ENCODE peak calls at places on chromosomes 13 and 19, in six cellular contexts. Q, P, U, R, E and M are unnamed samples.

GRCh38 chr13:104954210-104954609 is 1581.3 kb downstream of the EFNB2 start:
- DNase-seq in Q (no peak), P (no peak), U (no peak), R (no peak), E (no peak), M (no peak)

GRCh38 chr13:98199480-98199879 is 22.4 kb upstream of the RNF113B start:
- DNase-seq in Q (no peak), P (no peak), U (no peak), R (no peak), E (no peak), M (no peak)

GRCh38 chr13:114099191-114099590 is 33.2 kb downstream of the RASA3 start:
- DNase-seq in Q (no peak), P (peak; percentile 90), U (no peak), R (peak; percentile 76), E (no peak), M (no peak)

GRCh38 chr13:106295971-106296370 is 239.5 kb downstream of the EFNB2 start:
- DNase-seq in Q (no peak), P (no peak), U (no peak), R (no peak), E (no peak), M (no peak)

GRCh38 chr13:100392709-100393630 is 195.6 kb downstream of the GGACT start:
- DNase-seq in Q (peak; percentile 74), P (peak; percentile 99), U (peak; percentile 60), R (peak; percentile 93), E (no peak), M (no peak)

GRCh38 chr13:40963927-40964326 is 55.2 kb downstream of the ELF1 start:
- DNase-seq in Q (no peak), P (no peak), U (no peak), R (peak; percentile 42), E (no peak), M (no peak)

GRCh38 chr13:112835344-112835743 is 133.7 kb upstream of the MCF2L start:
- DNase-seq in Q (no peak), P (no peak), U (no peak), R (no peak), E (no peak), M (no peak)

GRCh38 chr13:23867027-23867491 is 22.1 kb downstream of the MIPEP start:
- DNase-seq in Q (no peak), P (no peak), U (no peak), R (no peak), E (no peak), M (no peak)

GRCh38 chr13:107680115-107680514 is 535.2 kb downstream of the LIG4 start:
- DNase-seq in Q (no peak), P (no peak), U (no peak), R (peak; percentile 37), E (no peak), M (no peak)

GRCh38 chr13:110354715-110355473 is 47.8 kb downstream of the COL4A2 start:
- DNase-seq in Q (no peak), P (no peak), U (no peak), R (no peak), E (no peak), M (no peak)

GRCh38 chr19:50649433-50650391 is at the start of gene C19orf81:
- DNase-seq in Q (peak; percentile 55), P (no peak), U (no peak), R (peak; percentile 37), E (no peak), M (no peak)

GRCh38 chr19:5336195-5336965 is 4.2 kb downstream of the PTPRS start:
- DNase-seq in Q (no peak), P (no peak), U (no peak), R (no peak), E (no peak), M (no peak)

GRCh38 chr19:20254151-20254550 is 87.1 kb downstream of the ZNF486 start:
- DNase-seq in Q (no peak), P (no peak), U (no peak), R (no peak), E (no peak), M (no peak)

GRCh38 chr13:42594577-42595571 is 20.9 kb downstream of the TNFSF11 start:
- DNase-seq in Q (peak; percentile 54), P (peak; percentile 40), U (peak; percentile 12), R (peak; percentile 47), E (peak; percentile 15), M (no peak)

GRCh38 chr19:37304190-37304883 is 66.6 kb upstream of the ZNF527 start:
- DNase-seq in Q (no peak), P (no peak), U (no peak), R (no peak), E (no peak), M (peak; percentile 64)

GRCh38 chr19:17318966-17319365 is 9.6 kb downstream of the DDA1 start:
- DNase-seq in Q (no peak), P (no peak), U (no peak), R (no peak), E (no peak), M (no peak)

GRCh38 chr13:43783820-43784219 is 3.0 kb downstream of the ENOX1 start:
- DNase-seq in Q (no peak), P (no peak), U (no peak), R (no peak), E (no peak), M (no peak)

GRCh38 chr19:35144600-35145436 is 1.8 kb downstream of the FXYD7 start:
- DNase-seq in Q (no peak), P (no peak), U (no peak), R (peak; percentile 41), E (no peak), M (peak; percentile 35)

GRCh38 chr19:8517551-8518442 is 3.8 kb upstream of the ZNF414 start:
- DNase-seq in Q (no peak), P (no peak), U (peak; percentile 54), R (no peak), E (no peak), M (no peak)